ENCODE peak calls at places on chromosomes 5 and 9, in seven cellular contexts. D is stimulated activated CD4-positive, alpha-beta T cell treated with anti-CD3 and anti-CD28 coated beads, Interleukin-4, amount 100 ng/mL, for 1 hour; T is GM20000; F is NCI-H2029; M is NCI-H510A; B is activated CD8-positive, alpha-beta T cell treated with anti-CD3 and anti-CD28 coated beads, Interleukin-2, amount 10 ng/mL, durations not matched to agents 7 days and 5 days; S is epithelial cell of proximal tubule. O is an unnamed sample.

GRCh38 chr5:113230711-113231652 is 203.8 kb downstream of the TSSK1B start:
- DNase-seq in D (no peak), T (no peak), F (no peak), M (no peak), B (no peak), S (peak), O (no peak)

GRCh38 chr9:36959681-36960574 is 74.1 kb downstream of the PAX5 start:
- DNase-seq in D (no peak), T (no peak), F (no peak), M (no peak), B (no peak), S (no peak), O (no peak)

GRCh38 chr9:12765399-12765798 is 9.4 kb upstream of the LURAP1L start:
- DNase-seq in D (no peak), T (no peak), F (no peak), M (no peak), B (no peak), S (no peak), O (no peak)

GRCh38 chr5:82285206-82285605 is 7.1 kb upstream of the RPS23 start:
- DNase-seq in D (no peak), T (no peak), F (no peak), M (no peak), B (no peak), S (no peak), O (no peak)

GRCh38 chr5:149324639-149325038 is 20.7 kb upstream of the GRPEL2 start:
- DNase-seq in D (no peak), T (no peak), F (no peak), M (no peak), B (no peak), S (no peak), O (no peak)

GRCh38 chr5:101678494-101679193 is 617.4 kb downstream of the SLCO4C1 start:
- DNase-seq in D (peak), T (peak), F (peak), M (no peak), B (peak), S (peak), O (no peak)

GRCh38 chr9:27558307-27558706 is 15.0 kb downstream of the C9orf72 start:
- DNase-seq in D (no peak), T (no peak), F (no peak), M (no peak), B (no peak), S (no peak), O (no peak)

GRCh38 chr5:168681556-168682183 is 102.5 kb upstream of the PANK3 start:
- DNase-seq in D (no peak), T (no peak), F (no peak), M (no peak), B (no peak), S (no peak), O (no peak)

GRCh38 chr5:174837919-174838902 is 113.8 kb downstream of the MSX2 start:
- DNase-seq in D (no peak), T (no peak), F (no peak), M (no peak), B (no peak), S (peak), O (peak)

GRCh38 chr5:78467744-78468357 is 107.4 kb downstream of the SCAMP1 start:
- DNase-seq in D (no peak), T (peak), F (peak), M (no peak), B (no peak), S (peak), O (peak)

GRCh38 chr5:160646033-160646432 is 206.0 kb downstream of the ATP10B start:
- DNase-seq in D (no peak), T (no peak), F (no peak), M (no peak), B (no peak), S (no peak), O (no peak)